ENCODE peak calls at places on chromosomes 12 and 14, in six cellular contexts. One of them, this sample, is unnamed.
A peak's percentile ranks its signal among the peaks of the same experiment; 100 is the strongest.

GRCh38 chr12:117208206-117208605 is 17.9 kb upstream of the FBXO21 start:
- DNase-seq in progenitor cell of endocrine pancreas: no peak
- DNase-seq in activated T-helper 1 cell treated with Interleukin-2 at 50 U/mL for 16 hours: no peak
- DNase-seq in HT1080: no peak
- DNase-seq in amygdala: no peak
- DNase-seq in sigmoid colon: no peak
- DNase-seq in this sample: no peak

GRCh38 chr14:100115726-100116125 is 43.7 kb downstream of the DEGS2 start:
- DNase-seq in progenitor cell of endocrine pancreas: no peak
- DNase-seq in sigmoid colon: no peak
- DNase-seq in HT1080: no peak
- DNase-seq in activated T-helper 1 cell treated with Interleukin-2 at 50 U/mL for 16 hours: no peak
- DNase-seq in amygdala: peak; percentile 62
- DNase-seq in this sample: no peak

GRCh38 chr14:61950340-61950739 is 188.1 kb downstream of the SNAPC1 start:
- DNase-seq in sigmoid colon: no peak
- DNase-seq in amygdala: peak; percentile 62
- DNase-seq in HT1080: no peak
- DNase-seq in activated T-helper 1 cell treated with Interleukin-2 at 50 U/mL for 16 hours: no peak
- DNase-seq in progenitor cell of endocrine pancreas: no peak
- DNase-seq in this sample: no peak

GRCh38 chr14:78997811-78998210 is 827.6 kb downstream of the NRXN3 start:
- DNase-seq in amygdala: peak; percentile 43
- DNase-seq in progenitor cell of endocrine pancreas: no peak
- DNase-seq in sigmoid colon: peak; percentile 81
- DNase-seq in HT1080: no peak
- DNase-seq in activated T-helper 1 cell treated with Interleukin-2 at 50 U/mL for 16 hours: no peak
- DNase-seq in this sample: no peak

GRCh38 chr14:92439551-92440344 is 73.8 kb upstream of the RIN3 start:
- DNase-seq in progenitor cell of endocrine pancreas: no peak
- DNase-seq in activated T-helper 1 cell treated with Interleukin-2 at 50 U/mL for 16 hours: no peak
- DNase-seq in amygdala: no peak
- DNase-seq in HT1080: no peak
- DNase-seq in sigmoid colon: no peak
- DNase-seq in this sample: no peak

GRCh38 chr14:69004731-69005431 is 25.8 kb upstream of the ACTN1 start:
- DNase-seq in HT1080: peak; percentile 15
- DNase-seq in progenitor cell of endocrine pancreas: no peak
- DNase-seq in activated T-helper 1 cell treated with Interleukin-2 at 50 U/mL for 16 hours: no peak
- DNase-seq in amygdala: no peak
- DNase-seq in sigmoid colon: no peak
- DNase-seq in this sample: no peak

GRCh38 chr12:72511906-72512305 is 239.7 kb downstream of the TRHDE start:
- DNase-seq in progenitor cell of endocrine pancreas: no peak
- DNase-seq in activated T-helper 1 cell treated with Interleukin-2 at 50 U/mL for 16 hours: no peak
- DNase-seq in sigmoid colon: no peak
- DNase-seq in amygdala: no peak
- DNase-seq in HT1080: no peak
- DNase-seq in this sample: no peak

GRCh38 chr12:508145-508544 is 48.4 kb downstream of the B4GALNT3 start:
- DNase-seq in HT1080: no peak
- DNase-seq in amygdala: no peak
- DNase-seq in activated T-helper 1 cell treated with Interleukin-2 at 50 U/mL for 16 hours: no peak
- DNase-seq in sigmoid colon: no peak
- DNase-seq in progenitor cell of endocrine pancreas: no peak
- DNase-seq in this sample: no peak

GRCh38 chr12:51083140-51083833 is at the start of gene CSRNP2:
- DNase-seq in activated T-helper 1 cell treated with Interleukin-2 at 50 U/mL for 16 hours: peak; percentile 92
- DNase-seq in progenitor cell of endocrine pancreas: peak; percentile 98
- DNase-seq in amygdala: peak; percentile 98
- DNase-seq in HT1080: peak; percentile 94
- DNase-seq in sigmoid colon: peak; percentile 99
- DNase-seq in this sample: peak; percentile 93

GRCh38 chr14:33842299-33842698 is 108.6 kb downstream of the EGLN3 start:
- DNase-seq in progenitor cell of endocrine pancreas: no peak
- DNase-seq in amygdala: no peak
- DNase-seq in activated T-helper 1 cell treated with Interleukin-2 at 50 U/mL for 16 hours: no peak
- DNase-seq in sigmoid colon: no peak
- DNase-seq in HT1080: no peak
- DNase-seq in this sample: no peak

GRCh38 chr12:121576851-121577391 is 3.9 kb downstream of the KDM2B start:
- DNase-seq in progenitor cell of endocrine pancreas: no peak
- DNase-seq in amygdala: no peak
- DNase-seq in activated T-helper 1 cell treated with Interleukin-2 at 50 U/mL for 16 hours: no peak
- DNase-seq in HT1080: peak; percentile 79
- DNase-seq in sigmoid colon: no peak
- DNase-seq in this sample: no peak

GRCh38 chr14:103108749-103109207 is 14.3 kb downstream of the EXOC3L4 start:
- DNase-seq in activated T-helper 1 cell treated with Interleukin-2 at 50 U/mL for 16 hours: no peak
- DNase-seq in amygdala: no peak
- DNase-seq in sigmoid colon: no peak
- DNase-seq in progenitor cell of endocrine pancreas: no peak
- DNase-seq in HT1080: peak; percentile 66
- DNase-seq in this sample: no peak

GRCh38 chr12:12095016-12095415 is 24.3 kb downstream of the BCL2L14 start:
- DNase-seq in sigmoid colon: no peak
- DNase-seq in HT1080: no peak
- DNase-seq in progenitor cell of endocrine pancreas: no peak
- DNase-seq in amygdala: no peak
- DNase-seq in activated T-helper 1 cell treated with Interleukin-2 at 50 U/mL for 16 hours: no peak
- DNase-seq in this sample: no peak

GRCh38 chr14:65791551-65791981 is 379.0 kb downstream of the FUT8 start:
- DNase-seq in amygdala: no peak
- DNase-seq in activated T-helper 1 cell treated with Interleukin-2 at 50 U/mL for 16 hours: no peak
- DNase-seq in HT1080: peak; percentile 94
- DNase-seq in sigmoid colon: no peak
- DNase-seq in progenitor cell of endocrine pancreas: no peak
- DNase-seq in this sample: no peak

GRCh38 chr14:50064993-50065392 is 51.4 kb downstream of the VCPKMT start:
- DNase-seq in activated T-helper 1 cell treated with Interleukin-2 at 50 U/mL for 16 hours: peak; percentile 39
- DNase-seq in progenitor cell of endocrine pancreas: no peak
- DNase-seq in amygdala: peak; percentile 57
- DNase-seq in HT1080: peak; percentile 56
- DNase-seq in sigmoid colon: no peak
- DNase-seq in this sample: no peak

GRCh38 chr14:96069421-96069820 is 30.3 kb downstream of the C14orf132 start:
- DNase-seq in amygdala: no peak
- DNase-seq in progenitor cell of endocrine pancreas: no peak
- DNase-seq in sigmoid colon: no peak
- DNase-seq in HT1080: no peak
- DNase-seq in activated T-helper 1 cell treated with Interleukin-2 at 50 U/mL for 16 hours: no peak
- DNase-seq in this sample: no peak

GRCh38 chr12:50271724-50272247 is 11.5 kb downstream of the LIMA1 start:
- DNase-seq in HT1080: no peak
- DNase-seq in activated T-helper 1 cell treated with Interleukin-2 at 50 U/mL for 16 hours: no peak
- DNase-seq in progenitor cell of endocrine pancreas: no peak
- DNase-seq in amygdala: no peak
- DNase-seq in sigmoid colon: no peak
- DNase-seq in this sample: no peak

GRCh38 chr14:32491413-32492016 is 162.4 kb downstream of the AKAP6 start:
- DNase-seq in HT1080: no peak
- DNase-seq in amygdala: no peak
- DNase-seq in activated T-helper 1 cell treated with Interleukin-2 at 50 U/mL for 16 hours: no peak
- DNase-seq in progenitor cell of endocrine pancreas: no peak
- DNase-seq in sigmoid colon: no peak
- DNase-seq in this sample: no peak

GRCh38 chr14:36979863-36980262 is 192.5 kb downstream of the SLC25A21 start:
- DNase-seq in amygdala: no peak
- DNase-seq in progenitor cell of endocrine pancreas: no peak
- DNase-seq in sigmoid colon: no peak
- DNase-seq in HT1080: no peak
- DNase-seq in activated T-helper 1 cell treated with Interleukin-2 at 50 U/mL for 16 hours: no peak
- DNase-seq in this sample: no peak

GRCh38 chr14:23358042-23358441 is 5.4 kb upstream of the SLC22A17 start:
- DNase-seq in amygdala: no peak
- DNase-seq in activated T-helper 1 cell treated with Interleukin-2 at 50 U/mL for 16 hours: no peak
- DNase-seq in progenitor cell of endocrine pancreas: no peak
- DNase-seq in HT1080: no peak
- DNase-seq in sigmoid colon: no peak
- DNase-seq in this sample: no peak

GRCh38 chr12:93029091-93029490 is 100.0 kb upstream of the EEA1 start:
- DNase-seq in amygdala: no peak
- DNase-seq in progenitor cell of endocrine pancreas: no peak
- DNase-seq in activated T-helper 1 cell treated with Interleukin-2 at 50 U/mL for 16 hours: no peak
- DNase-seq in HT1080: no peak
- DNase-seq in sigmoid colon: no peak
- DNase-seq in this sample: no peak

GRCh38 chr12:66756631-66757030 is 77.8 kb upstream of the GRIP1 start:
- DNase-seq in HT1080: no peak
- DNase-seq in progenitor cell of endocrine pancreas: no peak
- DNase-seq in sigmoid colon: no peak
- DNase-seq in amygdala: no peak
- DNase-seq in activated T-helper 1 cell treated with Interleukin-2 at 50 U/mL for 16 hours: no peak
- DNase-seq in this sample: no peak

GRCh38 chr12:82504411-82504810 is 146.1 kb downstream of the METTL25 start:
- DNase-seq in activated T-helper 1 cell treated with Interleukin-2 at 50 U/mL for 16 hours: no peak
- DNase-seq in amygdala: no peak
- DNase-seq in HT1080: no peak
- DNase-seq in sigmoid colon: no peak
- DNase-seq in progenitor cell of endocrine pancreas: no peak
- DNase-seq in this sample: no peak

GRCh38 chr12:132837693-132838463 is 9.2 kb upstream of the GOLGA3 start:
- DNase-seq in HT1080: no peak
- DNase-seq in sigmoid colon: peak; percentile 78
- DNase-seq in activated T-helper 1 cell treated with Interleukin-2 at 50 U/mL for 16 hours: no peak
- DNase-seq in progenitor cell of endocrine pancreas: no peak
- DNase-seq in amygdala: no peak
- DNase-seq in this sample: no peak

This sample was measured in CD4-positive, alpha-beta T cell.